ENCODE peak calls at places on chromosomes 12 and 14, in seven cellular contexts. R is CD8-positive, alpha-beta T cell; J is heart right ventricle; Q is putamen; N is myocyte; X is fibroblast of pulmonary artery; I is HCEC 1CT. S is an unnamed sample.

GRCh38 chr12:129870146-129870545 is 33.7 kb downstream of the TMEM132D start:
- DNase-seq in I (no peak), Q (no peak), J (no peak), X (no peak), R (no peak), N (no peak), S (no peak)

GRCh38 chr12:78887008-78887407 is 22.4 kb downstream of the SYT1 start:
- DNase-seq in I (peak), X (peak), R (no peak), J (no peak), Q (no peak), N (peak), S (no peak)

GRCh38 chr12:64618953-64619590 is 8.8 kb downstream of the RASSF3 start:
- DNase-seq in R (no peak), X (peak), N (peak), J (no peak), I (peak), Q (peak), S (no peak)

GRCh38 chr12:84077692-84078091 is 834.9 kb downstream of the SLC6A15 start:
- DNase-seq in R (no peak), N (no peak), J (no peak), Q (no peak), I (no peak), X (no peak), S (no peak)

GRCh38 chr14:103194256-103195045 is 71.2 kb downstream of the TNFAIP2 start:
- DNase-seq in I (peak), J (no peak), N (peak), X (peak), R (no peak), Q (no peak), S (no peak)

GRCh38 chr14:58963873-58964597 is 224.4 kb upstream of the DAAM1 start:
- DNase-seq in X (no peak), R (no peak), N (no peak), J (no peak), I (no peak), Q (no peak), S (no peak)

GRCh38 chr12:47038270-47038748 is 41.1 kb upstream of the PCED1B start:
- DNase-seq in N (no peak), Q (no peak), J (no peak), R (no peak), I (no peak), X (peak), S (no peak)

GRCh38 chr14:95478818-95479217 is 37.6 kb downstream of the SYNE3 start:
- DNase-seq in N (no peak), J (no peak), I (no peak), X (no peak), Q (no peak), R (no peak), S (no peak)

GRCh38 chr14:36394593-36394992 is 74.2 kb upstream of the MBIP start:
- DNase-seq in R (no peak), N (no peak), J (no peak), X (no peak), Q (no peak), I (no peak), S (no peak)

GRCh38 chr12:55931780-55932545 is 1.0 kb downstream of the DGKA start:
- DNase-seq in N (peak), I (peak), Q (no peak), R (no peak), J (peak), X (peak), S (peak)

GRCh38 chr14:79279645-79280399 is 931.5 kb downstream of the DIO2 start:
- DNase-seq in N (no peak), J (no peak), Q (peak), I (no peak), R (no peak), X (no peak), S (no peak)

GRCh38 chr14:100822921-100823320 is 3.0 kb upstream of the MEG3 start:
- DNase-seq in Q (no peak), X (no peak), I (no peak), J (no peak), N (peak), R (no peak), S (no peak)

GRCh38 chr14:29227631-29228030 is 461.0 kb downstream of the FOXG1 start:
- DNase-seq in J (no peak), R (no peak), Q (no peak), N (no peak), I (peak), X (peak), S (no peak)

GRCh38 chr14:93759781-93760307 is 28.4 kb downstream of the PRIMA1 start:
- DNase-seq in I (no peak), J (peak), R (no peak), X (no peak), N (peak), Q (no peak), S (no peak)

GRCh38 chr14:81199084-81199483 is 21.7 kb downstream of the GTF2A1 start:
- DNase-seq in I (no peak), R (no peak), X (no peak), N (no peak), Q (no peak), J (no peak), S (no peak)

GRCh38 chr14:90903101-90903500 is 86.9 kb upstream of the TTC7B start:
- DNase-seq in Q (peak), R (peak), J (peak), N (peak), X (peak), I (peak), S (peak)

GRCh38 chr14:58239259-58240210 is 5.1 kb upstream of the PSMA3 start:
- DNase-seq in I (peak), Q (peak), R (peak), J (peak), X (peak), N (peak), S (peak)

GRCh38 chr14:24921903-24922302 is 128.0 kb downstream of the STXBP6 start:
- DNase-seq in J (no peak), Q (no peak), N (peak), X (peak), R (no peak), I (peak), S (no peak)

GRCh38 chr12:27946396-27946795 is 26.1 kb downstream of the PTHLH start:
- DNase-seq in N (peak), J (no peak), R (no peak), I (no peak), Q (no peak), X (no peak), S (no peak)

GRCh38 chr14:35193161-35193560 is 70.8 kb downstream of the PRORP start:
- DNase-seq in I (no peak), X (no peak), Q (no peak), J (no peak), R (no peak), N (no peak), S (no peak)

GRCh38 chr14:104157303-104157928 is 19.0 kb downstream of the KIF26A start:
- DNase-seq in J (no peak), R (no peak), X (no peak), N (no peak), Q (no peak), I (no peak), S (no peak)

GRCh38 chr12:124916370-124917134 is 2.1 kb upstream of the UBC start:
- DNase-seq in I (peak), Q (peak), N (peak), R (no peak), J (peak), X (peak), S (no peak)

GRCh38 chr12:6069452-6070093 is 54.9 kb downstream of the VWF start:
- DNase-seq in J (no peak), Q (no peak), X (peak), N (peak), R (no peak), I (peak), S (no peak)

GRCh38 chr14:98177551-98177950 is 1094.4 kb downstream of the BCL11B start:
- DNase-seq in R (no peak), X (no peak), J (no peak), Q (no peak), I (no peak), N (no peak), S (no peak)

GRCh38 chr12:26378721-26379120 is 183.3 kb downstream of the SSPN start:
- DNase-seq in X (peak), I (no peak), R (no peak), Q (peak), J (peak), N (no peak), S (no peak)

GRCh38 chr12:31206038-31206670 is 119.8 kb downstream of the SINHCAF start:
- DNase-seq in J (no peak), I (peak), X (peak), Q (no peak), R (no peak), N (peak), S (no peak)

GRCh38 chr14:23068792-23069412 is 11.6 kb upstream of the CDH24 start:
- DNase-seq in J (peak), X (peak), Q (peak), N (peak), R (peak), I (peak), S (peak)

GRCh38 chr12:82019533-82019932 is 260.4 kb upstream of the PPFIA2 start:
- DNase-seq in N (no peak), Q (no peak), X (peak), I (peak), J (no peak), R (no peak), S (peak)

GRCh38 chr14:37594916-37595808 is at the start of the genes FOXA1 and TTC6:
- DNase-seq in I (no peak), J (no peak), N (peak), R (no peak), Q (no peak), X (no peak), S (no peak)

GRCh38 chr14:90774316-90774715 is 41.9 kb downstream of the TTC7B start:
- DNase-seq in X (no peak), Q (no peak), N (no peak), I (no peak), R (no peak), J (no peak), S (no peak)

GRCh38 chr12:32754101-32754500 is 1.6 kb downstream of the YARS2 start:
- DNase-seq in I (no peak), Q (no peak), R (no peak), X (peak), J (no peak), N (no peak), S (no peak)